ENCODE peak calls at places on chromosome 19, in ten cellular contexts. One of them, this sample, is unnamed.

GRCh38 chr19:41957838-41958366 is 1.2 kb downstream of the RABAC1 start:
- DNase-seq in A549: peak
- DNase-seq in body of pancreas: peak
- DNase-seq in sigmoid colon: peak
- DNase-seq in HCT116: peak
- DNase-seq in uterus: peak
- DNase-seq in heart left ventricle: peak
- DNase-seq in breast epithelium: peak
- DNase-seq in prostate gland: peak
- DNase-seq in transverse colon: peak
- DNase-seq in this sample: no peak

GRCh38 chr19:49362048-49362925 is at the start of gene TEAD2:
- DNase-seq in sigmoid colon: peak
- DNase-seq in HCT116: no peak
- DNase-seq in A549: peak
- DNase-seq in breast epithelium: no peak
- DNase-seq in prostate gland: peak
- DNase-seq in transverse colon: peak
- DNase-seq in body of pancreas: peak
- DNase-seq in uterus: peak
- DNase-seq in heart left ventricle: peak
- DNase-seq in this sample: peak

GRCh38 chr19:35427187-35427586 is 20.9 kb upstream of the FFAR2 start:
- DNase-seq in transverse colon: no peak
- DNase-seq in HCT116: no peak
- DNase-seq in breast epithelium: no peak
- DNase-seq in body of pancreas: peak
- DNase-seq in uterus: no peak
- DNase-seq in heart left ventricle: no peak
- DNase-seq in prostate gland: no peak
- DNase-seq in sigmoid colon: no peak
- DNase-seq in A549: no peak
- DNase-seq in this sample: no peak

GRCh38 chr19:16124953-16125352 is 13.3 kb downstream of the RAB8A start:
- DNase-seq in A549: no peak
- DNase-seq in uterus: no peak
- DNase-seq in HCT116: no peak
- DNase-seq in heart left ventricle: no peak
- DNase-seq in body of pancreas: no peak
- DNase-seq in breast epithelium: no peak
- DNase-seq in prostate gland: no peak
- DNase-seq in transverse colon: no peak
- DNase-seq in sigmoid colon: no peak
- DNase-seq in this sample: no peak

GRCh38 chr19:43504426-43505185 is at the start of gene PHLDB3:
- DNase-seq in transverse colon: peak
- DNase-seq in prostate gland: peak
- DNase-seq in HCT116: no peak
- DNase-seq in breast epithelium: peak
- DNase-seq in heart left ventricle: peak
- DNase-seq in body of pancreas: peak
- DNase-seq in sigmoid colon: peak
- DNase-seq in A549: no peak
- DNase-seq in uterus: no peak
- DNase-seq in this sample: no peak

GRCh38 chr19:2540646-2541454 is 64.9 kb downstream of the GADD45B start:
- DNase-seq in sigmoid colon: peak
- DNase-seq in HCT116: peak
- DNase-seq in heart left ventricle: peak
- DNase-seq in body of pancreas: peak
- DNase-seq in uterus: peak
- DNase-seq in prostate gland: peak
- DNase-seq in transverse colon: peak
- DNase-seq in A549: peak
- DNase-seq in breast epithelium: peak
- DNase-seq in this sample: peak

GRCh38 chr19:42596391-42597071 is 1.8 kb upstream of the CEACAM8 start:
- DNase-seq in uterus: no peak
- DNase-seq in sigmoid colon: no peak
- DNase-seq in HCT116: no peak
- DNase-seq in heart left ventricle: peak
- DNase-seq in prostate gland: peak
- DNase-seq in A549: peak
- DNase-seq in transverse colon: peak
- DNase-seq in body of pancreas: peak
- DNase-seq in breast epithelium: no peak
- DNase-seq in this sample: no peak

GRCh38 chr19:36032251-36033104 is at the start of gene CLIP3:
- DNase-seq in HCT116: no peak
- DNase-seq in sigmoid colon: peak
- DNase-seq in breast epithelium: no peak
- DNase-seq in uterus: peak
- DNase-seq in prostate gland: no peak
- DNase-seq in transverse colon: peak
- DNase-seq in heart left ventricle: peak
- DNase-seq in body of pancreas: peak
- DNase-seq in A549: no peak
- DNase-seq in this sample: no peak

GRCh38 chr19:39409886-39410619 is 2.4 kb upstream of the PLEKHG2 start:
- DNase-seq in HCT116: peak
- DNase-seq in heart left ventricle: peak
- DNase-seq in breast epithelium: no peak
- DNase-seq in body of pancreas: peak
- DNase-seq in uterus: peak
- DNase-seq in sigmoid colon: peak
- DNase-seq in prostate gland: peak
- DNase-seq in transverse colon: peak
- DNase-seq in A549: peak
- DNase-seq in this sample: no peak

GRCh38 chr19:39410620-39411005 is 1.9 kb upstream of the PLEKHG2 start:
- DNase-seq in body of pancreas: no peak
- DNase-seq in uterus: no peak
- DNase-seq in HCT116: no peak
- DNase-seq in breast epithelium: no peak
- DNase-seq in transverse colon: peak
- DNase-seq in sigmoid colon: peak
- DNase-seq in prostate gland: no peak
- DNase-seq in A549: peak
- DNase-seq in heart left ventricle: no peak
- DNase-seq in this sample: no peak

GRCh38 chr19:39408392-39409206 is 2.0 kb downstream of the ZFP36 start:
- DNase-seq in heart left ventricle: no peak
- DNase-seq in body of pancreas: peak
- DNase-seq in HCT116: peak
- DNase-seq in breast epithelium: no peak
- DNase-seq in A549: peak
- DNase-seq in uterus: peak
- DNase-seq in transverse colon: peak
- DNase-seq in prostate gland: peak
- DNase-seq in sigmoid colon: peak
- DNase-seq in this sample: no peak

GRCh38 chr19:39407644-39408391 is 1.2 kb downstream of the ZFP36 start:
- DNase-seq in heart left ventricle: peak
- DNase-seq in body of pancreas: peak
- DNase-seq in A549: peak
- DNase-seq in breast epithelium: peak
- DNase-seq in prostate gland: peak
- DNase-seq in HCT116: no peak
- DNase-seq in transverse colon: peak
- DNase-seq in sigmoid colon: peak
- DNase-seq in uterus: peak
- DNase-seq in this sample: no peak

DNA sequence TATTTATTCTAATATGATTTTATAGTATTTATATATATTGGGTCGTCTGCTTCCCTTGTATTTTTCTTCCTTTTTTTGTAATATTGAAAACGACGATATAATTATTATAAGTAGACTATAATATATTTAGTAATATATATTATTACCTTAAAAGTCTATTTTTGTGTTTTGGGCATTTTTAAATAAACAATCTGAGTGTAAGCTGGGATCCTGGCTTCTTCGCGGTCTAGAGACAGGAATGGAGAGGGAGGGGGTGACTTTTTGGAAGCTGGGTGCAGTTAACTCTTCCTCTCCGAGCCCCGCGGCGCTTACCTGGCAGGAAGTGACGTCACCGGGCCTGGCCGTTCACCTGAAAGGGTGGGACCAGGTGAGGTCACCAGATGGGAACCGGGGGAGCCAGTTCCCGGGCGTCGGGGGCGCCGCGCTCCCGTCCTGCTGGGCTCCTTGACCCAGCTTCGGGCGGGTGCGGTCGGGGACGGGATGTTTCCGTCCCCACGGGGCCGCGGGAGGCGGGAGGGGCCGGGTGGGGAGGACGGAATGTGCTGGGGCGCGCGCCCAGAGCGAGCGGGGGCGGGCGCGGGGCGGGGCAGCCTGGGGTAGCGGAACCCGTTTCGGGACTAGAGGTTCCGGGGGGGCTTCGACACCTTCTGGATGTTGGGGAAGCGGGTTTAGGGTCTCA is 2.7 kb downstream of the ZFP36 start:
- DNase-seq in heart left ventricle: peak
- DNase-seq in body of pancreas: peak
- DNase-seq in A549: peak
- DNase-seq in sigmoid colon: peak
- DNase-seq in transverse colon: peak
- DNase-seq in uterus: peak
- DNase-seq in HCT116: peak
- DNase-seq in breast epithelium: peak
- DNase-seq in prostate gland: peak
- DNase-seq in this sample: peak
- TF ChIP-seq POLR2A in heart left ventricle: peak
- TF ChIP-seq POLR2A in body of pancreas: peak
- TF ChIP-seq POLR2A in A549: peak
- TF ChIP-seq POLR2A in sigmoid colon: peak
- TF ChIP-seq POLR2A in transverse colon: peak
- TF ChIP-seq POLR2A in uterus: peak
- TF ChIP-seq POLR2A in HCT116: peak
- TF ChIP-seq POLR2A in breast epithelium: peak
- TF ChIP-seq POLR2A in prostate gland: peak
- TF ChIP-seq POLR2A in this sample: peak

GRCh38 chr19:50657672-50658437 is 8.6 kb downstream of the C19orf81 start:
- DNase-seq in sigmoid colon: peak
- DNase-seq in heart left ventricle: peak
- DNase-seq in transverse colon: peak
- DNase-seq in HCT116: peak
- DNase-seq in uterus: peak
- DNase-seq in prostate gland: peak
- DNase-seq in breast epithelium: peak
- DNase-seq in A549: peak
- DNase-seq in body of pancreas: peak
- DNase-seq in this sample: peak
- H3K27ac ChIP-seq in sigmoid colon: no peak
- H3K27ac ChIP-seq in heart left ventricle: peak
- H3K27ac ChIP-seq in transverse colon: no peak
- H3K27ac ChIP-seq in HCT116: peak
- H3K27ac ChIP-seq in uterus: no peak
- H3K27ac ChIP-seq in prostate gland: peak
- H3K27ac ChIP-seq in breast epithelium: peak
- H3K27ac ChIP-seq in A549: peak
- H3K27ac ChIP-seq in body of pancreas: no peak
- H3K27ac ChIP-seq in this sample: no peak

GRCh38 chr19:56071151-56071550 is 49.9 kb downstream of the ZNF787 start:
- DNase-seq in prostate gland: no peak
- DNase-seq in uterus: no peak
- DNase-seq in breast epithelium: no peak
- DNase-seq in A549: no peak
- DNase-seq in HCT116: peak
- DNase-seq in sigmoid colon: no peak
- DNase-seq in transverse colon: no peak
- DNase-seq in heart left ventricle: no peak
- DNase-seq in body of pancreas: no peak
- DNase-seq in this sample: no peak

GRCh38 chr19:56069642-56070041 is 51.5 kb downstream of the ZNF787 start:
- DNase-seq in heart left ventricle: no peak
- DNase-seq in A549: no peak
- DNase-seq in sigmoid colon: no peak
- DNase-seq in prostate gland: no peak
- DNase-seq in transverse colon: no peak
- DNase-seq in breast epithelium: no peak
- DNase-seq in body of pancreas: no peak
- DNase-seq in HCT116: no peak
- DNase-seq in uterus: no peak
- DNase-seq in this sample: no peak

DNA sequence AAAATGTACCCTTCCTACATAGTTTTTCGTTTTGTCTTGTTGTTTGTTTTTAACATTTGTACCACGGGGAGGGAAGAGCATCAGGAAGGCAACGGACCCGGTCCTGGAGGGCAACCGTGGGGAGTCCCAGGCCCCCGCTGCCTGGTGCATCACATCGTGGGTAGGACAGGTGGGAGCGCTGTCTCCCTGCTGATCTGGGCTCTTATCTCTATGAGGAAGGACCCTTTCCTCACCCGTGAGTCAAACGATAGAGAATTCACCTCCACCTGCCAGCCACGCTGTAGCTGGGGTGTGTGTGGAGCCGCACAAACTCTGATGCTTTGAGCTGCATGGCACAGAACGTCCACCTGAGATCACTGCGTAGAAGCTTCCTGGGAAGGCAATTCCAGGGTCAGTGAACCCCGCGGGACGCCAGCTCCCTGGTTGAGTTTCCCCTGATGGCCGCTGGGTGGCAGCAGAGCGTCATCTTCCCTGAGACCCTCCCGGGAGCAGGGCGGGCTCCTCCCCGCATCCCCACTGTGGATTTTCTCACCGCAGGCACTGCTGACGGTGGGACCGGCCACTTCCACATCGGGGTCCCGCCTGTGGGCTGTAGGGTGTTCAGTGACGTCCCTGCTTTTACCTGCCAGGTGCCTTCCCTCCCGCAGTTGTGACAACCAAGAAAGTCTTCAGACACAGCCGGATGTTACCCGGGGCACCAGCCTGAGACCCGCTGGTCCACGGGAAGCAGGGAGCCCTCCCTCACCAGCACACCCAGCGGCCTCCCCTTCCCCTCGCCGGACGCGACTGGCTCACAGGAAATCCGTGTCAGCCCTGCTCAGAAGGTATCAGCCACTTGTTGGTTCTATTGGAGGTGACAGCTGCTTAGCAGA is 54.7 kb downstream of the ZNF787 start:
- DNase-seq in body of pancreas: peak
- DNase-seq in HCT116: peak
- DNase-seq in transverse colon: peak
- DNase-seq in breast epithelium: peak
- DNase-seq in sigmoid colon: peak
- DNase-seq in prostate gland: peak
- DNase-seq in heart left ventricle: peak
- DNase-seq in A549: peak
- DNase-seq in uterus: peak
- DNase-seq in this sample: no peak
- H3K4me3 ChIP-seq in body of pancreas: no peak
- H3K4me3 ChIP-seq in HCT116: peak
- H3K4me3 ChIP-seq in transverse colon: no peak
- H3K4me3 ChIP-seq in breast epithelium: peak
- H3K4me3 ChIP-seq in sigmoid colon: no peak
- H3K4me3 ChIP-seq in prostate gland: peak
- H3K4me3 ChIP-seq in heart left ventricle: peak
- H3K4me3 ChIP-seq in A549: no peak
- H3K4me3 ChIP-seq in uterus: no peak
- H3K4me3 ChIP-seq in this sample: peak

DNA sequence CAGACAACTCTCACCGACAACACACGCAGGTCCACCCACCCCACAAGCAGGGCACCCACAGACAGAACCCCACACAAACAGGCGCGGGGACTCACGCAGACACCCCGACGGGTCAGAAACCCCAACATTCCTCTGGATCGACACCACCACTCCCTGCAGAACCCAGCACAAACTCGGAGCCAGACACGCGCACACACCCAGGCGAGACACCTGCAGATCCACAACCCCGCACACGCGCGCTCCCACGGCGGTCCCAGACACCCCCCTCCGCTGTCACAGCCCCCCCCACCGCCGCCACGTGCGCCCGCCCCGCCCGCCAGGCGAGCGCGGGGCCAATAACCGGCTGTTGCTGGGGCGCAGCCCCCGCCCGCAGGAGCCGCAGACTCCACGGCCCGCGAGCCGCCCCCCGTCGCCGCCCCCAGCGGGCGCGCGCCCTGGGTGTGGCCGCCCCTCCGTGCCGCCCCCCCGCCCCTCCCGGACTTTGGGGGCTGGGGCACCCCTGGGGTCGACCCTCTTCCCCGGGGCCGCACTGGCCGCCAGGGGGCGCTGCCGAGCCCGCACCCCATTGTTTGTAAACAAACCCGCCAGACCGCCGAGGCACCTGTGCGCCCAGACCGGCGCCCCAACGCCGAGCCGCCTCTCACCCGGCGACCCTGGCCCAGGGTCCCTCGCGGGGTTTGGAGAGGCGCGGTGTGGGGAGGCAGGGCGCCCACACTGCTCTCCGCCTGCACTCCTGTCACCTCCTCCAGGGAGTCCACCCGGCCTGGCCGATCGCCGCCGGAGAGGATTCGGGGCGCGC is 678 bp downstream of the BBC3 start:
- DNase-seq in HCT116: no peak
- DNase-seq in sigmoid colon: peak
- DNase-seq in transverse colon: peak
- DNase-seq in body of pancreas: peak
- DNase-seq in prostate gland: no peak
- DNase-seq in heart left ventricle: peak
- DNase-seq in A549: peak
- DNase-seq in breast epithelium: no peak
- DNase-seq in uterus: peak
- DNase-seq in this sample: no peak
- TF ChIP-seq POLR2A in HCT116: no peak
- TF ChIP-seq POLR2A in sigmoid colon: no peak
- TF ChIP-seq POLR2A in transverse colon: no peak
- TF ChIP-seq POLR2A in body of pancreas: no peak
- TF ChIP-seq POLR2A in prostate gland: no peak
- TF ChIP-seq POLR2A in heart left ventricle: no peak
- TF ChIP-seq POLR2A in A549: no peak
- TF ChIP-seq POLR2A in breast epithelium: no peak
- TF ChIP-seq POLR2A in uterus: no peak
- TF ChIP-seq POLR2A in this sample: no peak

This sample was measured in esophagus muscularis mucosa.